ENCODE peak calls at places on chromosomes 13 and 19, in four cellular contexts. E is omental fat pad, F is suprapubic skin, D is nephron progenitor cell. I is an unnamed sample.

GRCh38 chr13:110137677-110138008 is 169.3 kb downstream of the COL4A1 start:
- DNase-seq in E (no peak), F (no peak), D (peak), I (peak)

GRCh38 chr13:75432045-75432444 is 49.9 kb downstream of the TBC1D4 start:
- DNase-seq in E (no peak), F (no peak), D (no peak), I (no peak)

GRCh38 chr13:66159526-66159925 is 1070.6 kb downstream of the PCDH9 start:
- DNase-seq in E (no peak), F (no peak), D (peak), I (no peak)

GRCh38 chr13:78326608-78327007 is 276.7 kb downstream of the POU4F1 start:
- DNase-seq in E (no peak), F (no peak), D (no peak), I (no peak)

GRCh38 chr13:93824286-93824685 is 597.7 kb downstream of the GPC6 start:
- DNase-seq in E (no peak), F (no peak), D (no peak), I (no peak)

GRCh38 chr19:19474950-19475781 is 40.2 kb downstream of the TSSK6 start:
- DNase-seq in E (no peak), F (peak), D (no peak), I (no peak)

GRCh38 chr13:91767681-91768080 is 369.3 kb downstream of the GPC5 start:
- DNase-seq in E (no peak), F (no peak), D (no peak), I (no peak)

GRCh38 chr19:5144545-5145179 is 175.7 kb downstream of the KDM4B start:
- DNase-seq in E (no peak), F (no peak), D (no peak), I (no peak)

GRCh38 chr13:109274188-109274821 is 512.1 kb downstream of the IRS2 start:
- DNase-seq in E (no peak), F (no peak), D (no peak), I (no peak)

GRCh38 chr13:28489536-28489935 is 5.4 kb downstream of the FLT1 start:
- DNase-seq in E (no peak), F (no peak), D (no peak), I (no peak)

GRCh38 chr13:53460776-53461175 is 432.2 kb downstream of the OLFM4 start:
- DNase-seq in E (no peak), F (no peak), D (no peak), I (no peak)

GRCh38 chr13:51906581-51906980 is 44.8 kb downstream of the CCDC70 start:
- DNase-seq in E (no peak), F (no peak), D (no peak), I (no peak)

GRCh38 chr13:110957931-110958330 is 43.1 kb upstream of the ANKRD10 start:
- DNase-seq in E (no peak), F (no peak), D (no peak), I (no peak)

GRCh38 chr19:33878912-33879810 is 82.5 kb downstream of the KCTD15 start:
- DNase-seq in E (no peak), F (no peak), D (no peak), I (no peak)

GRCh38 chr19:33005440-33005839 is 33.4 kb downstream of the FAAP24 start:
- DNase-seq in E (no peak), F (no peak), D (no peak), I (no peak)

GRCh38 chr19:46515879-46516350 is 20.2 kb upstream of the PNMA8B start:
- DNase-seq in E (no peak), F (no peak), D (no peak), I (no peak)

GRCh38 chr13:70353096-70353495 is 244.8 kb upstream of the KLHL1 start:
- DNase-seq in E (no peak), F (no peak), D (peak), I (no peak)

GRCh38 chr13:75485286-75486062 is 3.5 kb upstream of the TBC1D4 start:
- DNase-seq in E (no peak), F (no peak), D (no peak), I (no peak)

GRCh38 chr19:31144471-31144870 is 204.8 kb downstream of the TSHZ3 start:
- DNase-seq in E (no peak), F (no peak), D (no peak), I (no peak)

GRCh38 chr19:50556236-50557008 is 11.8 kb downstream of the LRRC4B start:
- DNase-seq in E (peak), F (peak), D (peak), I (peak)

GRCh38 chr13:99984134-99984462 is 2.5 kb downstream of the ZIC2 start:
- DNase-seq in E (no peak), F (no peak), D (no peak), I (no peak)

GRCh38 chr13:98795220-98795619 is 42.7 kb upstream of the SLC15A1 start:
- DNase-seq in E (no peak), F (no peak), D (no peak), I (no peak)

GRCh38 chr13:32086791-32087441 is 55.3 kb downstream of the FRY start:
- DNase-seq in E (no peak), F (no peak), D (no peak), I (no peak)

GRCh38 chr19:55688422-55689218 is 13.6 kb downstream of the EPN1 start:
- DNase-seq in E (no peak), F (peak), D (peak), I (no peak)

GRCh38 chr19:33434886-33435705 is 61.6 kb downstream of the CEBPG start:
- DNase-seq in E (no peak), F (no peak), D (no peak), I (no peak)

GRCh38 chr13:73220966-73221720 is 162.3 kb downstream of the KLF5 start:
- DNase-seq in E (no peak), F (no peak), D (no peak), I (no peak)

GRCh38 chr19:51027126-51027806 is 850 bp upstream of the KLK11 start:
- DNase-seq in E (no peak), F (peak), D (no peak), I (peak)

GRCh38 chr19:41193420-41194156 is 569 bp downstream of the CYP2S1 start:
- DNase-seq in E (no peak), F (no peak), D (no peak), I (no peak)

GRCh38 chr19:53864308-53864836 is 3.3 kb upstream of the MYADM start:
- DNase-seq in E (no peak), F (no peak), D (no peak), I (peak)

GRCh38 chr13:106466691-106467405 is 68.6 kb downstream of the EFNB2 start:
- DNase-seq in E (no peak), F (no peak), D (no peak), I (no peak)

GRCh38 chr19:47239610-47240296 is 8.8 kb upstream of the BBC3 start:
- DNase-seq in E (no peak), F (no peak), D (peak), I (peak)

DNA sequence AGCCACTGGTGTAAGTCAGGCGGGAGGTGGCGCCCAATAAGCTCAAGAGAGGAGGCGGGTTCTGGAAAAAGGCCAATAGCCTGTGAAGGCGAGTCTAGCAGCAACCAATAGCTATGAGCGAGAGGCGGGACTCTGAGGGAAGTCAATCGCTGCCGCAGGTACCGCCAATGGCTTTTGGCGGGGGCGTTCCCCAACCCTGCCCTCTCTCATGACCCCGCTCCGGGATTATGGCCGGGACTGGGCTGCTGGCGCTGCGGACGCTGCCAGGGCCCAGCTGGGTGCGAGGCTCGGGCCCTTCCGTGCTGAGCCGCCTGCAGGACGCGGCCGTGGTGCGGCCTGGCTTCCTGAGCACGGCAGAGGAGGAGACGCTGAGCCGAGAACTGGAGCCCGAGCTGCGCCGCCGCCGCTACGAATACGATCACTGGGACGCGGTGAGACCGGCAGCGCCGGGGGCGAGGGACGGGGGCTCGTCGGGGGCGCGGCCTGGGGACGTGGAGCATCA is at the start of gene ALKBH7:
- DNase-seq in E (peak), F (peak), D (peak), I (peak)
- TF ChIP-seq CTCF in E (no peak), F (no peak), D (no peak), I (no peak)

GRCh38 chr19:18203863-18204393 is at the start of gene RAB3A:
- DNase-seq in E (peak), F (peak), D (peak), I (peak)
- TF ChIP-seq CTCF in E (no peak), F (no peak), D (no peak), I (no peak)

GRCh38 chr13:29733069-29733700 is 117.2 kb downstream of the UBL3 start:
- DNase-seq in E (no peak), F (no peak), D (no peak), I (no peak)

DNA sequence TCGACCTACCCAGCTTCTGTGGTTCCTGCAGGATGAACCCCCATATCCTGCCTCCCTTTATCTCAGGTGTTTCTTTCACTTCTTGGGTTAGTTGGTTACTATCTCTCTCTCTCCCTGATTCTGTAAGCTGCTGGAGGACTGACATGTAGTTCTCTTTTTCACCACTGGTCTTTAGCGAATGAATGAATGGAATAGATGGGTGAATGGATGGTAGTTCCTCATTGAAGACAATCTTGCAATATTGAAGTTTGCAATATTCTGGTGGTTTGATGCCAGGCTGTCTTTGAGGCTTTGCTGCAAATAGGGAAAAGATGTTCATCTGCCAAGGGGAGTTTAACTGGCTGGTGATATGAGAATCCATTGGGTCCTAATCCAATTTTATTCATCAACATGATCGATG is 120.2 kb downstream of the UBL3 start:
- DNase-seq in E (no peak), F (no peak), D (no peak), I (no peak)
- TF ChIP-seq CTCF in E (no peak), F (no peak), D (no peak), I (no peak)

DNA sequence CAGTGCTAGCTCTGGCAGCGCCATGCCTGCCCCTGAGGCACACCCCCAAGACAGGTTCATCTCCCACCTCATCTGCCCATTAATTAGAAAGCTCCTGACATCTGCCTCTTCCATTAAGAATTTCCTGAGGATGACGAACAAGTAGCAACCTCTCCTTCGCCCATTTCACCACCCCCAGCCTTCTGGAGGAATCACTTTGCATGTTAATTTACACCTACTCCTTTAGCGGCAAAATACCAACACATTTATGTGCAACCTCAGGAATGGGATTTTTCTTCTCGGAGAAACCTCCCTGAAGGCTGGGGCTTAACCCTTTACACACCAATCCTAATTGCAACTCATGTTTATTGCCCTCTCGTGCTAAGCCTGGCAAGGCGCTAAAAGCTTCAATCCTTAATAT is 13.8 kb downstream of the SLC7A1 start:
- DNase-seq in E (no peak), F (no peak), D (no peak), I (no peak)
- TF ChIP-seq CTCF in E (no peak), F (no peak), D (no peak), I (no peak)

GRCh38 chr19:35468637-35469036 is 20.6 kb downstream of the FFAR2 start:
- DNase-seq in E (no peak), F (no peak), D (peak), I (peak)
- TF ChIP-seq CTCF in E (no peak), F (peak), D (peak), I (peak)

GRCh38 chr19:35511337-35511736 is 2.1 kb downstream of the DMKN start:
- DNase-seq in E (no peak), F (no peak), D (no peak), I (no peak)

GRCh38 chr19:35509861-35510625 is 3.4 kb downstream of the DMKN start:
- DNase-seq in E (peak), F (no peak), D (peak), I (peak)

GRCh38 chr19:35512831-35513230 is 618 bp downstream of the DMKN start:
- DNase-seq in E (no peak), F (no peak), D (no peak), I (no peak)

GRCh38 chr19:35509018-35509652 is 4.3 kb downstream of the DMKN start:
- DNase-seq in E (peak), F (no peak), D (peak), I (peak)

DNA sequence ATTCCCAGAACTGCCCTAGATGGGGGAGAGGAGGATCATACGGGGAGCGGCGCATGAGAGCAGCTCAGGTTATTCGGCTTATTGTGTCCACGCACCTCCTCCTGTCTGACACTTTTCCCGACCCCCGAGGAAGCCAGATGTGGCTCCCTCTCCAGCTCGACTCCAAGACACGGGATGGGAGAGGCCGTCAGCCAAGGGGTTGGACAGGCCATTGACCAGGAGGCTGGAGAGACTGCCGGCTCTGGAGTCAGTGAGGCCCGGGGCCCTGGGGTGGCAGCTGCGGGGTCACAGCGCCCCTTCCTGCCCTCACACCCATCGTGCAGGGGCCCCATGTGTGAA is 2.9 kb downstream of the DMKN start:
- DNase-seq in E (no peak), F (no peak), D (no peak), I (no peak)
- TF ChIP-seq CTCF in E (no peak), F (no peak), D (no peak), I (no peak)

I was measured in GM13976.